ENCODE peak calls at places on chromosomes 1 and 21, in six cellular contexts. C is prostate gland, E is cardiac muscle cell, D is MCF 10A, R is RWPE2, V is fibroblast of mammary gland. W is an unnamed sample.

GRCh38 chr1:27538793-27539192 is 48.8 kb upstream of the WASF2 start:
- DNase-seq in R (no peak), D (peak), E (no peak), C (no peak), V (peak), W (no peak)

GRCh38 chr1:239253032-239253431 is 133.3 kb upstream of the CHRM3 start:
- DNase-seq in R (no peak), V (no peak), E (no peak), D (peak), C (no peak), W (no peak)

GRCh38 chr1:33169290-33170055 is 12.4 kb downstream of the TRIM62 start:
- DNase-seq in D (no peak), E (no peak), C (no peak), V (no peak), R (no peak), W (no peak)

GRCh38 chr1:217747156-217747769 is 116.1 kb downstream of the SPATA17 start:
- DNase-seq in C (no peak), R (no peak), E (peak), V (peak), D (peak), W (no peak)

GRCh38 chr1:25063591-25064416 is 133.7 kb upstream of the RUNX3 start:
- DNase-seq in E (no peak), C (no peak), V (no peak), D (no peak), R (peak), W (peak)

GRCh38 chr1:94165843-94166242 is 44.9 kb upstream of the ABCA4 start:
- DNase-seq in D (no peak), V (no peak), R (no peak), C (no peak), E (no peak), W (no peak)

GRCh38 chr21:21897275-21897883 is 899.2 kb downstream of the NCAM2 start:
- DNase-seq in R (no peak), V (peak), C (peak), E (no peak), D (peak), W (no peak)

GRCh38 chr1:248810727-248811513 is 14.8 kb downstream of the SH3BP5L start:
- DNase-seq in D (peak), R (no peak), V (peak), E (no peak), C (no peak), W (no peak)

GRCh38 chr1:40309374-40310128 is 7.5 kb downstream of the COL9A2 start:
- DNase-seq in E (no peak), C (no peak), R (no peak), V (no peak), D (no peak), W (no peak)

GRCh38 chr1:108049083-108049819 is 84.3 kb upstream of the VAV3 start:
- DNase-seq in C (no peak), R (no peak), E (peak), V (peak), D (peak), W (peak)
- TF ChIP-seq CTCF in C (peak), R (no peak), E (peak), V (peak), D (peak), W (peak)

GRCh38 chr1:41846595-41846994 is 72.1 kb downstream of the HIVEP3 start:
- DNase-seq in E (no peak), D (no peak), R (no peak), C (no peak), V (peak), W (no peak)

GRCh38 chr1:41844781-41845180 is 73.9 kb downstream of the HIVEP3 start:
- DNase-seq in C (no peak), R (no peak), D (no peak), E (no peak), V (no peak), W (no peak)

GRCh38 chr1:41842282-41842681 is 76.4 kb downstream of the HIVEP3 start:
- DNase-seq in E (no peak), V (no peak), R (no peak), C (no peak), D (no peak), W (no peak)

GRCh38 chr1:41843378-41843777 is 75.3 kb downstream of the HIVEP3 start:
- DNase-seq in E (no peak), C (no peak), D (no peak), V (peak), R (no peak), W (no peak)

GRCh38 chr1:41844255-41844654 is 74.5 kb downstream of the HIVEP3 start:
- DNase-seq in D (no peak), C (no peak), R (no peak), V (no peak), E (peak), W (no peak)
- TF ChIP-seq CTCF in D (no peak), C (no peak), R (no peak), V (no peak), E (no peak), W (no peak)

GRCh38 chr1:235948774-235949427 is 82.2 kb upstream of the LYST start:
- DNase-seq in D (no peak), V (no peak), E (no peak), C (no peak), R (no peak), W (no peak)

GRCh38 chr1:235943581-235944114 is 76.9 kb upstream of the LYST start:
- DNase-seq in C (no peak), D (peak), V (peak), E (no peak), R (no peak), W (no peak)

GRCh38 chr1:235947989-235948388 is 81.3 kb upstream of the LYST start:
- DNase-seq in R (no peak), C (no peak), E (no peak), D (no peak), V (no peak), W (no peak)

GRCh38 chr1:235945775-235946565 is 79.3 kb upstream of the LYST start:
- DNase-seq in C (no peak), R (no peak), D (no peak), E (no peak), V (no peak), W (no peak)

DNA sequence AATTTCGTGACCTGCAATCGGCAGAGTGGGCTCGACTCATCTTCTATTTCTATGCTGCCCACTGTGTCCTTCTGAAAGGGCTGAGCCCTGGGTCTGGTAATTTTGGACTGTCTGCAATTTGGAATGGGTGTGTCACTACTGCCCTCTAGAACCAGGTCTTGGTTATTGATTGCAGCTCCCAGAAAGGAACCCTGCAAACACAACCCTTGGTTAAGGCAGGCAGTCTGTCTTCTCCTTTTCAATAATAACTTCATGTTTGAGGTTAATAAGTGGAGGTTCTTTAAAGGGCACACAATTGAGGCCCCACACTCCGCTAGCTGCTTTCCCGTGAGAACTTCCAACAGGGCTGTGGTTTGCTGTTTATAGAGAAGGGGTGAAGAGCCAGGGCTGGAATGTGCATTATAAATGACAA is 79.9 kb upstream of the LYST start:
- DNase-seq in R (no peak), C (no peak), E (no peak), V (peak), D (peak), W (no peak)
- TF ChIP-seq CTCF in R (peak), C (peak), E (peak), V (peak), D (peak), W (peak)

GRCh38 chr1:178704833-178705232 is 20.2 kb upstream of the RALGPS2 start:
- DNase-seq in V (no peak), E (no peak), C (no peak), R (no peak), D (no peak), W (no peak)
- TF ChIP-seq CTCF in V (no peak), E (no peak), C (no peak), R (no peak), D (no peak), W (no peak)

GRCh38 chr1:41444796-41445195 is 39.7 kb downstream of the EDN2 start:
- DNase-seq in D (no peak), V (no peak), C (no peak), E (no peak), R (no peak), W (no peak)

GRCh38 chr1:41440321-41441090 is 44.0 kb downstream of the EDN2 start:
- DNase-seq in V (peak), C (no peak), E (no peak), R (no peak), D (no peak), W (no peak)

GRCh38 chr1:41442697-41443251 is 41.7 kb downstream of the EDN2 start:
- DNase-seq in R (no peak), E (no peak), V (no peak), D (no peak), C (peak), W (peak)

GRCh38 chr1:41446851-41447610 is 37.5 kb downstream of the EDN2 start:
- DNase-seq in E (no peak), D (no peak), V (no peak), R (no peak), C (no peak), W (no peak)

GRCh38 chr1:41444246-41444645 is 40.2 kb downstream of the EDN2 start:
- DNase-seq in R (no peak), D (no peak), C (no peak), V (no peak), E (no peak), W (no peak)
- TF ChIP-seq CTCF in R (peak), D (no peak), C (no peak), V (peak), E (peak), W (peak)

DNA sequence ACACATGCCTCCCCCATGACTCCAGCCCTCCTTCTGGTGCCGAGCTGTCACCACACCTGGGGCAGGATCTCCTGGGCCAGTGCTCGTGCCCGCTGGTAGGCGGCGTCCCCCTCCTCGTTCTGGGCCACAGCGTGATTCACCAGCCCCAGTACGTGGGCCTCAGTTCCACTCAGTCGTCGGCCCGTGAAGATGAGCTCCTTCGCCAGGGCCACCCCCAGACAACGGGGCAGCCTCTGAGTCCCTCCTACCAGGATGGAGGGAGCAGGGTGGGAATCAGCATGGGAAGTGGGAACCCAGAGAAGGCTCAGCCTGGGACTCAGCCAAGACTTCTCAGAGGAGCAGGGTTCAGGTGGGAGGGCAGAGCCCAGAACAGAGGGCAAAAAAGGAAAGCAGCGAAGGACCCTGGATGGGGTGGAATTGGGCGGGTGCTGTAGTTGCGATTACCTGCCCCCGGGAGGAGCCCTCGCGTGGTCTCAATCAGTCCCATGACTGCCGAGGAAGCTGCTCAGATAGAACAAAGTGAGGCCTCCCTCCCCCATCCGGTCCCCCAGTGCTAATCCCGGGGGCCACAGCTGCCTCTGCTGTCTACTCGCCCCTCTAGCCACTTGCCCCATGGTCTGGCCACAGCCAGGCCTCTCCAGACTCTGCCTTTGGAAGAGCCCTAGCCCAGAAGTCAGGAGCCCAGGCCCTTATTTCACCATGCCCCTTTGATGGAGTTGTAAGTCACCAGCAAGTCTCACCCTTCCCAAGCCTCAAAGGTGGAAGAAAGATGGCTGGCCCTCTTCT is 16.8 kb downstream of the ECHDC2 start:
- DNase-seq in C (no peak), D (peak), R (no peak), V (peak), E (peak), W (peak)
- TF ChIP-seq CTCF in C (peak), D (peak), R (peak), V (peak), E (peak), W (peak)

DNA sequence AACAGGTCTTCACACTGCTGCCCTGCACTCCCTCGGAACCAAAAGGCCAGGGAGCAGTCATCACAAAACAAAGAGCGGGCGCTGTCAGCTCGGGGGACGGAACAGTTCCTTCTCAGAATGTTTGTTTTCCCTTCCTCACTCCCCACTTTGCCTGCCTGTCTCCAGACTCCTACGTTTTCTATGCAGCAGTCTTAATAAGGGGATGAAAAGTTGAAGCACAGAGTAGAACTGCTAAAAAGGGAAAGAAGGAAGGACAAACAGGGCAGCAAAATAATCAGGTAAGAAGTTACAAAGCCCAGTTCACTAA is 738 bp upstream of the GPR161 start:
- DNase-seq in D (no peak), E (no peak), V (no peak), R (no peak), C (no peak), W (no peak)
- TF ChIP-seq CTCF in D (no peak), E (no peak), V (no peak), R (no peak), C (no peak), W (no peak)